ENCODE peak calls at places on chromosomes 1 and 21, in five cellular contexts. M, R, L, D and W are unnamed samples.

GRCh38 chr1:150235436-150235851 is 468 bp downstream of the ANP32E start:
- DNase-seq in D (peak; percentile 54), L (no peak), R (no peak), M (no peak), W (no peak)

GRCh38 chr1:77990629-77991204 is 11.8 kb upstream of the FUBP1 start:
- DNase-seq in R (no peak), M (no peak), L (no peak), D (no peak), W (no peak)

GRCh38 chr1:12327566-12327965 is 97.7 kb downstream of the VPS13D start:
- DNase-seq in R (no peak), L (no peak), D (no peak), M (no peak), W (no peak)

GRCh38 chr1:193457676-193458075 is 271.3 kb upstream of the B3GALT2 start:
- DNase-seq in R (no peak), D (no peak), L (no peak), M (peak; percentile 27), W (no peak)

GRCh38 chr1:230815277-230815676 is 53.0 kb downstream of the C1orf198 start:
- DNase-seq in R (no peak), M (no peak), D (no peak), L (no peak), W (no peak)

GRCh38 chr1:54577612-54578011 is 29.6 kb downstream of the ACOT11 start:
- DNase-seq in L (no peak), D (no peak), R (no peak), M (peak; percentile 68), W (peak; percentile 86)

GRCh38 chr1:217562229-217562878 is 68.5 kb downstream of the GPATCH2 start:
- DNase-seq in M (peak; percentile 86), L (no peak), D (no peak), R (peak; percentile 25), W (peak; percentile 11)

GRCh38 chr1:239574112-239574511 is 187.7 kb downstream of the CHRM3 start:
- DNase-seq in M (no peak), L (no peak), R (no peak), D (no peak), W (no peak)

GRCh38 chr1:150566589-150567340 is 12.6 kb downstream of the MCL1 start:
- DNase-seq in D (no peak), R (no peak), M (no peak), L (no peak), W (no peak)

GRCh38 chr1:82927753-82928152 is 1071.2 kb downstream of the TTLL7 start:
- DNase-seq in R (no peak), L (no peak), D (no peak), M (no peak), W (no peak)

GRCh38 chr1:79554620-79555160 is 548.2 kb upstream of the ADGRL4 start:
- DNase-seq in M (peak; percentile 2), R (no peak), L (no peak), D (no peak), W (no peak)

GRCh38 chr1:161777250-161777649 is 11.1 kb downstream of the ATF6 start:
- DNase-seq in L (no peak), R (no peak), D (no peak), M (no peak), W (no peak)

GRCh38 chr1:7477593-7477992 is 293.5 kb upstream of the VAMP3 start:
- DNase-seq in D (no peak), M (no peak), R (no peak), L (no peak), W (no peak)

GRCh38 chr1:24970926-24971530 is 41.0 kb upstream of the RUNX3 start:
- DNase-seq in R (no peak), L (no peak), M (peak; percentile 26), D (no peak), W (no peak)

GRCh38 chr1:168498159-168498609 is 45.6 kb downstream of the XCL2 start:
- DNase-seq in R (no peak), D (no peak), M (peak; percentile 56), L (no peak), W (no peak)

GRCh38 chr1:91803847-91804545 is 82.0 kb downstream of the TGFBR3 start:
- DNase-seq in D (peak; percentile 65), M (no peak), R (no peak), L (peak; percentile 95), W (no peak)

GRCh38 chr1:28668956-28669719 is 554 bp downstream of the GMEB1 start:
- DNase-seq in M (peak; percentile 33), D (peak; percentile 40), L (no peak), R (peak; percentile 38), W (peak; percentile 33)

GRCh38 chr1:180565472-180565871 is 6.7 kb downstream of the OVAAL start:
- DNase-seq in R (no peak), D (no peak), L (no peak), M (no peak), W (no peak)

GRCh38 chr1:56526571-56527174 is 52.7 kb downstream of the PLPP3 start:
- DNase-seq in R (no peak), L (peak; percentile 74), D (no peak), M (peak; percentile 32), W (no peak)

GRCh38 chr1:109821221-109821669 is 57.5 kb upstream of the EPS8L3 start:
- DNase-seq in L (no peak), D (peak; percentile 40), M (peak; percentile 94), R (peak; percentile 70), W (no peak)

GRCh38 chr1:206953126-206953525 is 6.9 kb upstream of the PIGR start:
- DNase-seq in M (no peak), D (no peak), R (no peak), L (no peak), W (no peak)

GRCh38 chr1:34753163-34753562 is 1.7 kb upstream of the GJB5 start:
- DNase-seq in L (no peak), D (no peak), R (no peak), M (no peak), W (no peak)

GRCh38 chr1:202835548-202836072 is 24.9 kb downstream of the PCAT6 start:
- DNase-seq in L (no peak), R (no peak), M (no peak), D (no peak), W (no peak)

GRCh38 chr21:42144679-42145568 is 73.8 kb downstream of the UMODL1 start:
- DNase-seq in M (no peak), L (no peak), D (no peak), R (no peak), W (no peak)

GRCh38 chr1:167161242-167161641 is 59.4 kb upstream of the POU2F1 start:
- DNase-seq in L (no peak), M (no peak), R (peak; percentile 10), D (no peak), W (no peak)

GRCh38 chr1:228359613-228360532 is 46.8 kb downstream of the TRIM11 start:
- DNase-seq in M (no peak), L (no peak), D (no peak), R (no peak), W (no peak)

GRCh38 chr1:206663832-206664652 is 20.7 kb upstream of the MAPKAPK2 start:
- DNase-seq in D (peak; percentile 85), L (no peak), R (peak; percentile 64), M (peak; percentile 66), W (peak; percentile 43)

GRCh38 chr1:163013826-163014600 is 55.1 kb upstream of the RGS4 start:
- DNase-seq in L (no peak), D (no peak), M (no peak), R (no peak), W (no peak)

GRCh38 chr1:209685835-209686234 is 10.6 kb downstream of the G0S2 start:
- DNase-seq in L (no peak), R (no peak), M (no peak), D (no peak), W (no peak)

GRCh38 chr1:94698759-94699502 is 121.2 kb upstream of the SLC44A3 start:
- DNase-seq in L (no peak), R (peak; percentile 41), D (no peak), M (peak; percentile 63), W (peak; percentile 78)

GRCh38 chr21:33162436-33162921 is 67.3 kb upstream of the IFNAR2 start:
- DNase-seq in D (no peak), M (no peak), L (no peak), R (no peak), W (no peak)

GRCh38 chr1:183736391-183736790 is 68.5 kb upstream of the RGL1 start:
- DNase-seq in D (no peak), L (no peak), M (no peak), R (no peak), W (no peak)

GRCh38 chr1:183739640-183740385 is 65.1 kb upstream of the RGL1 start:
- DNase-seq in M (peak; percentile 36), D (no peak), L (no peak), R (no peak), W (no peak)

GRCh38 chr1:183735069-183735860 is 69.7 kb upstream of the RGL1 start:
- DNase-seq in M (peak; percentile 35), R (no peak), L (no peak), D (no peak), W (no peak)

GRCh38 chr1:183742367-183742766 is 62.6 kb upstream of the RGL1 start:
- DNase-seq in R (no peak), L (no peak), M (no peak), D (no peak), W (no peak)

GRCh38 chr1:183739082-183739481 is 65.8 kb upstream of the RGL1 start:
- DNase-seq in R (no peak), D (no peak), M (no peak), L (no peak), W (no peak)
- TF ChIP-seq SMC3 in R (no peak), D (no peak), M (no peak), L (peak; percentile 11), W (no peak)

GRCh38 chr1:201538618-201539551 is at the start of gene NAV1:
- DNase-seq in D (peak; percentile 24), L (no peak), R (peak; percentile 52), M (peak; percentile 75), W (no peak)
- TF ChIP-seq SMC3 in D (no peak), L (no peak), R (no peak), M (no peak), W (no peak)

GRCh38 chr1:198417041-198417440 is 123.4 kb downstream of the ATP6V1G3 start:
- DNase-seq in D (no peak), M (peak; percentile 16), L (no peak), R (no peak), W (no peak)

GRCh38 chr1:198411240-198411639 is 129.2 kb downstream of the ATP6V1G3 start:
- DNase-seq in R (no peak), L (no peak), D (no peak), M (no peak), W (no peak)

DNA sequence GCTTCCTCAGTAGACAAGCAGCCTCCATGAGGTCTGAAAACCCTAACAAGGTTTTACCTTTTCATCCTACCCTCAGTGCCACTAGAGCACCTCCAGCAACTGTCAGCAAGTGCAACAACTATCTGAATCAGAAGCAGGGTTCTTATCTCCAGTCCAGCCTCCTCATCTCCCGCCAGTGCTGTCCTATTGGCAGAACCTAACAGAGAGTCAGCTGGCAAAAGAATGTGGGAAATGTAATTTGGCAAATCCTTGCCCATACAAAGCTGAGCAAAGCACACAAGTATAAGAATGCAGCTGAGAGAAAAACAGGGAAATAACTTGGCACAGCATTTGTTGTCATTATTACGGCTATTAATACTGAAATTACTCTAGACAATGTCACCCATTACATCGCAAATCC is 124.2 kb downstream of the ATP6V1G3 start:
- DNase-seq in M (peak; percentile 59), R (no peak), L (no peak), D (no peak), W (no peak)
- TF ChIP-seq SMC3 in M (no peak), R (no peak), L (no peak), D (no peak), W (no peak)

DNA sequence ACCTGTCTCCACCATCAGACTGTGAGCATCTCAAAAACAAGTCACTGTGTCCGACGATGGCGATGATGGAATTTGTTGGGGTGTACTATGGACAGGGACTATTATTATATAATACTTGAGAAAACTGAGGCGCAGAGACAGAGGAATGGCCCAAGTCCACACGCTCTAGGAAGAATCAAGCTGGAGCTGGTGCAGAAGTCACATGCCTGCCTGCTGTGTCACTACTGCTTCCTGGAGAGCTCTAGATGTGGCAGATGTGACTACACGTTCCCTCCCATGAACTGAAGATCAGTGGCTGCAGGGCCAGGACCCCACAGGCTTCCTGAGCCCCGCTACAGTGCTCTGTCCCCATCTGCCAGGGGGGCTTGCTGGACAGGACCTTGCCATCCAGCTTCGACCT is 56.9 kb downstream of the TRABD2B start:
- DNase-seq in D (no peak), M (no peak), L (no peak), R (no peak), W (no peak)
- TF ChIP-seq SMC3 in D (no peak), M (no peak), L (no peak), R (no peak), W (no peak)